ENCODE peak calls at places on chromosomes 13 and 19, in five cellular contexts. F is sigmoid colon, G is foreskin fibroblast, Z is AG04449, D is cardiac muscle cell. L is an unnamed sample.
A peak's percentile ranks its signal among the peaks of the same experiment; 100 is the strongest.

GRCh38 chr13:113029487-113030258 is 60.7 kb downstream of the MCF2L start:
- DNase-seq in G (no peak), F (no peak), Z (no peak), D (peak; percentile 63), L (peak; percentile 77)

GRCh38 chr13:32047796-32048195 is 16.2 kb downstream of the FRY start:
- DNase-seq in G (no peak), D (no peak), Z (no peak), F (no peak), L (no peak)

GRCh38 chr19:48490980-48491792 is 20.4 kb downstream of the LMTK3 start:
- DNase-seq in D (peak; percentile 65), Z (no peak), G (no peak), F (no peak), L (peak; percentile 96)

GRCh38 chr13:23600100-23600499 is 29.9 kb downstream of the TNFRSF19 start:
- DNase-seq in Z (no peak), D (no peak), F (no peak), G (no peak), L (no peak)

GRCh38 chr13:75372517-75372916 is 109.5 kb downstream of the TBC1D4 start:
- DNase-seq in F (no peak), D (peak; percentile 54), G (peak; percentile 20), Z (no peak), L (no peak)

GRCh38 chr13:41546372-41547252 is 89.3 kb downstream of the RGCC start:
- DNase-seq in F (no peak), D (no peak), G (peak; percentile 78), Z (peak; percentile 60), L (no peak)

GRCh38 chr13:95714142-95714832 is 37.3 kb downstream of the DNAJC3 start:
- DNase-seq in F (no peak), D (no peak), G (peak; percentile 75), Z (peak; percentile 71), L (no peak)

GRCh38 chr19:45571457-45572220 is 13.0 kb downstream of the OPA3 start:
- DNase-seq in F (no peak), G (no peak), Z (no peak), D (no peak), L (no peak)

GRCh38 chr19:7507884-7508283 is 8.0 kb upstream of the ZNF358 start:
- DNase-seq in Z (no peak), D (no peak), F (peak; percentile 83), G (peak; percentile 85), L (peak; percentile 47)

GRCh38 chr13:114065141-114065925 is 67.1 kb downstream of the RASA3 start:
- DNase-seq in D (peak; percentile 48), F (peak; percentile 96), G (peak; percentile 100), Z (peak; percentile 89), L (peak; percentile 68)

GRCh38 chr13:44243198-44243852 is 130.3 kb upstream of the SERP2 start:
- DNase-seq in G (no peak), F (no peak), D (peak; percentile 87), Z (no peak), L (peak; percentile 37)

GRCh38 chr13:43822969-43823368 is 36.2 kb upstream of the ENOX1 start:
- DNase-seq in Z (no peak), D (no peak), G (no peak), F (no peak), L (no peak)

GRCh38 chr13:52969373-52969772 is 59.2 kb upstream of the OLFM4 start:
- DNase-seq in G (no peak), F (no peak), D (no peak), Z (no peak), L (no peak)

GRCh38 chr13:73924607-73925006 is 209.6 kb downstream of the KLF12 start:
- DNase-seq in Z (no peak), D (no peak), F (no peak), G (no peak), L (peak; percentile 13)

GRCh38 chr19:8336072-8336569 is 6.9 kb downstream of the KANK3 start:
- DNase-seq in G (no peak), Z (no peak), D (no peak), F (no peak), L (no peak)

GRCh38 chr19:32550666-32551065 is 30.3 kb upstream of the PDCD5 start:
- DNase-seq in G (no peak), F (no peak), Z (no peak), D (no peak), L (no peak)

GRCh38 chr19:17721821-17722220 is 2.5 kb downstream of the MAP1S start:
- DNase-seq in F (no peak), Z (no peak), G (peak; percentile 71), D (no peak), L (peak; percentile 43)

GRCh38 chr19:17333611-17334413 is 843 bp downstream of the ANO8 start:
- DNase-seq in D (no peak), G (peak; percentile 81), F (no peak), Z (no peak), L (peak; percentile 79)

DNA sequence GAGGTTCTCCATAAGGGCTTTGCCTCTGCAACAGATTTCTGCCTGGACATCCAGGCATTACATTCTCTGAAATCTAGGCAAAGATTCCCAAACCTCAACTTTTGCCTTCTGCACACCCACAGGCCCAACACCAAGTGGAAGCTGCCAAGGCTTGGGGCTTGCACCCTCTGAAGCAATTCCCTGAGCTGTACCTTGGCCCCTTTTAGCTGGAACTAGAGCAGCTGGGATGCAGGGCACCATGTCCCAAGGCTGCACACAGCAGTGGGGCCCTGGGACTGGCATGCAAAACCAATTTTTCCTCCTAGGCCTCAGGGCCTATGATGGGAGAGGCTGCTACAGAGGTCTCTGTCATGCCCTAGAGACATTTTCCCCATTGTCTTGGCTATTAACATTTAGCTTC is 943.2 kb downstream of the PCDH17 start:
- DNase-seq in F (no peak), Z (no peak), G (no peak), D (no peak), L (no peak)
- TF ChIP-seq CTCF in F (no peak), Z (no peak), G (no peak), D (no peak), L (no peak)

GRCh38 chr19:55342044-55342531 is 2.4 kb downstream of the KMT5C start:
- DNase-seq in Z (no peak), D (no peak), G (no peak), F (no peak), L (no peak)

GRCh38 chr19:55340144-55340783 is 588 bp downstream of the KMT5C start:
- DNase-seq in G (no peak), Z (no peak), D (peak; percentile 12), F (no peak), L (peak; percentile 62)

GRCh38 chr19:55341191-55342043 is 1.7 kb downstream of the KMT5C start:
- DNase-seq in G (peak; percentile 55), D (peak; percentile 78), F (peak; percentile 91), Z (no peak), L (peak; percentile 94)

GRCh38 chr19:55340784-55341147 is 1.1 kb downstream of the KMT5C start:
- DNase-seq in Z (no peak), G (no peak), F (no peak), D (peak; percentile 39), L (no peak)

GRCh38 chr19:55339225-55340143 is at the start of gene KMT5C:
- DNase-seq in Z (peak; percentile 100), G (peak; percentile 100), D (peak; percentile 100), F (peak; percentile 100), L (peak; percentile 98)
- TF ChIP-seq CTCF in Z (peak; percentile 47), G (peak; percentile 34), D (peak; percentile 39), F (peak; percentile 39), L (no peak)

DNA sequence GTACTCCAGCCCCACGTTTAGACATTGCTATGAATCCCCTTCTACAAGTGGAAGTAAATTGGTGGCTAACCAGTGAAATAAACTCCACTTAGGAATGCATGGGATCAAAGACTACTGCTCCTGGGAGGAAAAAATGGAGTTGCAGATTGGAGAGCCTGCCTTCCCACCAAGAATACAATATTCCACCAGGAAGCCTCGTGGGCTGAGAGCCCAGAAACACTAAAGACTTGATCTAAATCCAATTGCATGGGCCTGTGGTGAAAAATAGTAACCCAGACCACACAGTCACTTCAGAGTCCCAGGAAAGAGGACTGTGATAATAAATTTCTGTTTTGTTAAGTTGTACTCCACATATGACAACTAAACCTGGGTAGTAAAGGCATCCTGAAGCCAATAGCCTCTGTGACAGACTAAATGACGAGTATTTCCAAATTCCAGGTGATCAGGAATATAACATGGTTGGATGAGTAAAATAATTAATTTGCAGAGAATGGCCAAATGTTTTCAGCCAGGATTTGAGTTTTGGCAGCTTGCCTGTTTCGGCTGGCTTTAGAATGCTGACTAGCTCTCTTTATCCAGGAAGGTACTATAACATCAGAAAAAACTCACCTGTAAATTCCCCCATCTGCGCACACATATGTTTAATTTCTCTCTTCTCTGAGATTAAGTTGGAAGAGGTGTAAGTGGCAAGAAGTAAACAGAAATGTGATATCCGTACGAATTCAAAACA is 480.3 kb downstream of the LIG4 start:
- DNase-seq in F (no peak), G (no peak), D (no peak), Z (no peak), L (no peak)
- TF ChIP-seq CTCF in F (no peak), G (no peak), D (no peak), Z (no peak), L (no peak)

DNA sequence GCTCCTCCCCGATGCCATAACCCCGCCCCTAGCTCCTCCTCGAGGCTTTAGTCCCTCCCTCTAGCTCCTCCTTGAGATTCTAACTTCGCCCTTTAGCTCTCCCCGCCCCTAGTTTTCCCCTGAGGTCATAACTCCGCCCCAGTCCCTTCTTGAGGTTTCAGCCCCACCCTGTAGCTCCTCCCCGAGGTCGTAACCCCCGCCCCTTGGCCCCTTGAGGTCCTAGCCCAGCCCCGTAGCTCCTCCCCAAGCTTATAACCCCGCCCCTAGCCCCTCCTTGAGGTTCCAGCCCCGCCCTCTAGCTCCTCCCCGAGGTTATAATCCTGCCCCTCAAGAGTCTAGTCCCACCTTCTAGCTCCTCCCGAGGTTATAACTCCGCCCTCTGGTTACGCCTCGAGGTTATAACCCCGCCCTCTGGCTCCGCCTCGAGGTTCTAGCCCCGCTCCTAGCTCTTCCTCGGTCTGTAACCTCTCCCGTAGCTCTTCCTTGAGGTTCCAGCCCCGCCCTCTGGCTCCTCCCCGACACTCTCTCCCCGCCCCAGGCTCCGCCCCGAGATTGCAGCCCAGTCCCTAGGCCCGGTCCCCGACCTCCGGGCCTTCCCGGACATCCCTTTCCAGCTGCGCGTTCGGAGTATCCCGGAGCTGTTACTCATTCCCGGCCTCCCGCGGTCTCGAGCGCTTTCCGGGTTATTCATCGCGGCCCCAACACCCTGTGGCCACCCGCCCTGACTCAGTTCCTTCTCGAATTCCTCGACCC is 1.4 kb downstream of the PLAUR start:
- DNase-seq in F (peak; percentile 100), Z (peak; percentile 97), G (peak; percentile 99), D (peak; percentile 99), L (peak; percentile 98)
- TF ChIP-seq CTCF in F (no peak), Z (no peak), G (no peak), D (no peak), L (no peak)

DNA sequence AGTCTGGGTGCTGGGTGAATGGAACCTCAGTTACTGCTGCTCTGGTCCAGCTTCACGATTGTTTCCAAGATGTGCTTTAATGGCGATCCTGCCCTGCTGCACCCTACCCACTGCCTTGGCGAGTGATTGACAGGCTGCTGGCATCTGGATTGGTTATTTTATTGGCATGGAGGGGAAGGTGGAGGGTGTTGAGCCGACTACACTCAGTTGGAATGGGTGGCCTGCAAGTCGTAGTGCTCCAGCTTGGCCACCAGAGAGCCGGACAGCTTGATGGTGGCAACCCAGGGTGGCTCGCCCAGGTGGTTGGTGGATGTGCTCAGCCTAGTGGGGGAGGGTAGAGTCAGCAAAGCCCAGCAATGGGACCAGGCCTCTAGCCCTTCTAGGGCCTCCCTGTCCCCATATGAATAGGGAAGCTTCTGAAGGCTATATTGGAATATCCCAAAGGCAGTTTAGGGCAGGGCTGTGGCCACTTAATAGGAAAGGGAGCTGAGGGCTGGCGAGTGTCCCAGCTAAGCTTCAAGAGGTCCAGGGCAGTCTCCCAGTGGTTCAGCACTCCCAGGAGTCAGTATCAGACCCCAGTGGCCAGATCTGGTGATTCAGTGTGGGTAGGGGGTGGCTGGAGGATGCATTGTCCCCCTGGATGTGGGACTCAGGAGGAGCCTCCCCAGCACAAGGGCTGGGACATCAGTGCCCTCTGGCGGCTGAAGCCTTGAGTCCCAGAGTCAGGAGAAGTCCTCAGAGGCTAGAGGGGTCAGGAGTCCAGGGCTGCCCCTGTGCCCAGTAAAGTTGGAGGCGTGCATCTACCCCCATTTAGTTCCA is 3.4 kb downstream of the GGN start:
- DNase-seq in D (peak; percentile 38), Z (no peak), G (no peak), F (no peak), L (no peak)
- TF ChIP-seq CTCF in D (peak; percentile 46), Z (peak; percentile 61), G (peak; percentile 37), F (no peak), L (no peak)

GRCh38 chr13:40152145-40152544 is 496.7 kb downstream of the COG6 start:
- DNase-seq in F (no peak), D (no peak), G (peak; percentile 50), Z (no peak), L (no peak)
- TF ChIP-seq CTCF in F (no peak), D (peak; percentile 24), G (no peak), Z (no peak), L (no peak)

L was measured in GM13976.